ENCODE peak calls at places on chromosomes 11 and 22, in four cellular contexts. V is amniotic epithelial cell, H is T-helper 1 cell, O is B cell. N is an unnamed sample.
A peak's percentile ranks its signal among the peaks of the same experiment; 100 is the strongest.

GRCh38 chr11:60265373-60266214 is 14.9 kb upstream of the MS4A4A start:
- DNase-seq in O (peak; percentile 68), V (peak; percentile 22), H (no peak), N (peak; percentile 72)

GRCh38 chr22:44990810-44991209 is 19.0 kb downstream of the PHF21B start:
- DNase-seq in H (no peak), V (no peak), O (no peak), N (no peak)

GRCh38 chr11:12897390-12897789 is 111.7 kb upstream of the RASSF10 start:
- DNase-seq in O (no peak), V (no peak), H (no peak), N (no peak)

GRCh38 chr11:1153105-1153950 is 4.4 kb upstream of the MUC5AC start:
- DNase-seq in H (no peak), V (no peak), O (no peak), N (peak; percentile 58)

GRCh38 chr11:2792376-2793250 is 92.8 kb upstream of the KCNQ1OT1 start:
- DNase-seq in H (peak; percentile 3), O (no peak), V (no peak), N (no peak)

GRCh38 chr11:66559141-66559861 is 9.1 kb downstream of the CTSF start:
- DNase-seq in H (no peak), O (peak; percentile 43), V (no peak), N (no peak)

GRCh38 chr11:8034604-8035224 is 46.3 kb upstream of the TUB start:
- DNase-seq in V (no peak), H (no peak), O (no peak), N (no peak)

GRCh38 chr11:93526058-93526633 is 17.0 kb downstream of the SMCO4 start:
- DNase-seq in V (no peak), O (no peak), H (no peak), N (no peak)

GRCh38 chr22:48794906-48795305 is 1032.8 kb downstream of the BRD1 start:
- DNase-seq in V (no peak), O (no peak), H (no peak), N (no peak)

GRCh38 chr22:49040754-49041467 is 786.8 kb downstream of the BRD1 start:
- DNase-seq in H (no peak), V (no peak), O (no peak), N (no peak)

GRCh38 chr22:47588583-47588970 is 826.1 kb downstream of the TBC1D22A start:
- DNase-seq in H (no peak), V (no peak), O (no peak), N (peak; percentile 12)

GRCh38 chr22:49306632-49306975 is 521.1 kb downstream of the BRD1 start:
- DNase-seq in O (no peak), H (no peak), V (no peak), N (no peak)

GRCh38 chr22:47164514-47165337 is 402.3 kb downstream of the TBC1D22A start:
- DNase-seq in O (no peak), V (no peak), H (peak; percentile 5), N (no peak)

GRCh38 chr11:2940166-2940929 is 11.1 kb upstream of the PHLDA2 start:
- DNase-seq in H (no peak), V (no peak), O (no peak), N (peak; percentile 91)

GRCh38 chr22:26535499-26535898 is 23.2 kb upstream of the TFIP11 start:
- DNase-seq in V (no peak), O (peak; percentile 58), H (no peak), N (no peak)

GRCh38 chr22:35642305-35642741 is 5.9 kb upstream of the APOL6 start:
- DNase-seq in H (no peak), V (peak; percentile 22), O (no peak), N (no peak)

GRCh38 chr22:33006220-33006954 is 51.8 kb downstream of the SYN3 start:
- DNase-seq in O (no peak), H (no peak), V (no peak), N (no peak)

GRCh38 chr11:133082453-133082781 is 449.9 kb downstream of the OPCML start:
- DNase-seq in V (no peak), O (no peak), H (peak; percentile 26), N (no peak)

GRCh38 chr11:83441171-83441570 is 155.0 kb upstream of the CCDC90B start:
- DNase-seq in H (no peak), V (no peak), O (no peak), N (no peak)

GRCh38 chr11:61170566-61170965 is 9.3 kb upstream of the VPS37C start:
- DNase-seq in O (no peak), H (no peak), V (no peak), N (no peak)

GRCh38 chr11:44732564-44732963 is 5.8 kb downstream of the TSPAN18 start:
- DNase-seq in V (no peak), O (no peak), H (no peak), N (no peak)

GRCh38 chr11:75090778-75091177 is 5.9 kb downstream of the OR2AT4 start:
- DNase-seq in O (no peak), H (no peak), V (no peak), N (no peak)

GRCh38 chr22:39674536-39674935 is 104.0 kb downstream of the CACNA1I start:
- DNase-seq in H (no peak), O (no peak), V (peak; percentile 11), N (peak; percentile 48)

N was measured in Caki2.